ENCODE peak calls at places on chromosomes 6 and 20, in nine cellular contexts. K is AG10803, T is Peyer's patch, E is heart left ventricle, A is fibroblast of the aortic adventitia, M is GM20000, P is choroid plexus epithelial cell, J is AG09309, U is transverse colon. W is an unnamed sample.

GRCh38 chr6:135738646-135739045 is 112.9 kb upstream of the PDE7B start:
- DNase-seq in K (no peak), T (no peak), E (no peak), A (peak; percentile 27), M (no peak), P (peak; percentile 38), J (no peak), U (no peak), W (no peak)

GRCh38 chr20:62234346-62234745 is 4.0 kb upstream of the OSBPL2 start:
- DNase-seq in K (no peak), T (no peak), E (no peak), A (no peak), M (no peak), P (no peak), J (no peak), U (peak; percentile 34), W (no peak)

GRCh38 chr6:27448456-27448855 is 24.4 kb downstream of the ZNF184 start:
- DNase-seq in K (no peak), T (no peak), E (no peak), A (no peak), M (no peak), P (no peak), J (no peak), U (no peak), W (no peak)

GRCh38 chr20:34180460-34181108 is 60.6 kb upstream of the ASIP start:
- DNase-seq in K (peak; percentile 36), T (no peak), E (no peak), A (no peak), M (no peak), P (no peak), J (no peak), U (no peak), W (no peak)

GRCh38 chr6:110518281-110518623 is 41.8 kb upstream of the SLC22A16 start:
- DNase-seq in K (peak; percentile 19), T (no peak), E (no peak), A (peak; percentile 51), M (no peak), P (peak; percentile 61), J (no peak), U (no peak), W (no peak)

GRCh38 chr20:11144114-11144513 is 470.3 kb upstream of the JAG1 start:
- DNase-seq in K (peak; percentile 97), T (no peak), E (no peak), A (peak; percentile 94), M (no peak), P (peak; percentile 82), J (peak; percentile 93), U (no peak), W (no peak)

GRCh38 chr6:51618563-51618962 is 468.9 kb downstream of the PKHD1 start:
- DNase-seq in K (no peak), T (no peak), E (no peak), A (no peak), M (no peak), P (no peak), J (no peak), U (no peak), W (no peak)

GRCh38 chr6:150599199-150600002 is at the start of gene PLEKHG1:
- DNase-seq in K (peak; percentile 40), T (peak; percentile 74), E (peak; percentile 83), A (peak; percentile 36), M (peak; percentile 89), P (peak; percentile 36), J (no peak), U (peak; percentile 89), W (peak; percentile 76)

GRCh38 chr6:42162384-42162783 is 10.8 kb upstream of the GUCA1A start:
- DNase-seq in K (no peak), T (no peak), E (no peak), A (no peak), M (no peak), P (no peak), J (no peak), U (no peak), W (no peak)

GRCh38 chr20:63153254-63154221 is 62.4 kb downstream of the YTHDF1 start:
- DNase-seq in K (no peak), T (no peak), E (no peak), A (no peak), M (no peak), P (no peak), J (no peak), U (no peak), W (no peak)

GRCh38 chr6:13531956-13532355 is 42.4 kb upstream of the SIRT5 start:
- DNase-seq in K (no peak), T (no peak), E (no peak), A (no peak), M (no peak), P (no peak), J (no peak), U (no peak), W (no peak)

GRCh38 chr20:64159711-64160110 is 4.5 kb upstream of the MYT1 start:
- DNase-seq in K (no peak), T (no peak), E (no peak), A (no peak), M (no peak), P (no peak), J (no peak), U (no peak), W (no peak)

GRCh38 chr6:21396313-21396712 is 197.2 kb upstream of the SOX4 start:
- DNase-seq in K (peak; percentile 67), T (no peak), E (no peak), A (peak; percentile 35), M (no peak), P (peak; percentile 84), J (peak; percentile 39), U (no peak), W (no peak)

GRCh38 chr6:155959898-155960297 is 504.3 kb upstream of the NOX3 start:
- DNase-seq in K (no peak), T (no peak), E (no peak), A (no peak), M (no peak), P (no peak), J (no peak), U (peak; percentile 24), W (no peak)

GRCh38 chr6:157036245-157036681 is 259.1 kb downstream of the ARID1B start:
- DNase-seq in K (peak; percentile 80), T (no peak), E (no peak), A (peak; percentile 72), M (no peak), P (peak; percentile 42), J (peak; percentile 24), U (no peak), W (no peak)

GRCh38 chr20:14800743-14801425 is 463.5 kb upstream of the FLRT3 start:
- DNase-seq in K (no peak), T (no peak), E (no peak), A (no peak), M (no peak), P (no peak), J (no peak), U (no peak), W (no peak)

GRCh38 chr6:148459228-148459627 is 116.6 kb downstream of the SASH1 start:
- DNase-seq in K (no peak), T (no peak), E (no peak), A (no peak), M (no peak), P (no peak), J (no peak), U (no peak), W (no peak)

GRCh38 chr20:15600565-15600964 is 972.7 kb downstream of the KIF16B start:
- DNase-seq in K (no peak), T (no peak), E (no peak), A (no peak), M (no peak), P (no peak), J (no peak), U (no peak), W (no peak)

GRCh38 chr6:147282566-147282959 is 78.3 kb downstream of the STXBP5 start:
- DNase-seq in K (no peak), T (no peak), E (no peak), A (no peak), M (no peak), P (peak; percentile 31), J (no peak), U (no peak), W (no peak)

GRCh38 chr20:59055302-59055701 is 12.7 kb upstream of the PRELID3B start:
- DNase-seq in K (no peak), T (no peak), E (no peak), A (peak; percentile 46), M (no peak), P (peak; percentile 55), J (no peak), U (no peak), W (no peak)
- TF ChIP-seq CTCF in K (peak; percentile 39), T (peak; percentile 41), E (peak; percentile 56), A (peak; percentile 54), M (no peak), P (peak; percentile 54), J (peak; percentile 33), U (peak; percentile 17), W (no peak)

DNA sequence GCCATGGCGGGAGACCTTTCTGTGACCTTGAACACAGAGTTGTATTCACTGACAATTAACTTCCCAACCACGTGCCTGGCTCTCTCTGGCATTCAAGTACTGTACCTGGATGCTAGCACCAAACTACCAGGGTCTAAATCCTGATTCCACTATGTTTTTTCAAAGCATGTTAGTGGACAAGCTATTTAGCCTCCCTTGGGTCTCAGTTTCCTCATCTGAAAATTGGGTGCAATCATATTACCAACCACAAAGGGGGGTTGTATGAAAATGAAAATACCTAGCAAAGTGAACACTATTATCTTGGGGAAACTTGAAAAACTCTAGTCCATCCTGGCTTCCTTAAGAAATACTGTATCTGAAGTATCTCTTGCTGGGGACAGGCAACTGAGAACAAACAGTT is 308.7 kb upstream of the SGK1 start:
- DNase-seq in K (no peak), T (no peak), E (no peak), A (no peak), M (no peak), P (no peak), J (no peak), U (no peak), W (no peak)
- TF ChIP-seq CTCF in K (no peak), T (no peak), E (no peak), A (no peak), M (no peak), P (no peak), J (no peak), U (no peak), W (no peak)

DNA sequence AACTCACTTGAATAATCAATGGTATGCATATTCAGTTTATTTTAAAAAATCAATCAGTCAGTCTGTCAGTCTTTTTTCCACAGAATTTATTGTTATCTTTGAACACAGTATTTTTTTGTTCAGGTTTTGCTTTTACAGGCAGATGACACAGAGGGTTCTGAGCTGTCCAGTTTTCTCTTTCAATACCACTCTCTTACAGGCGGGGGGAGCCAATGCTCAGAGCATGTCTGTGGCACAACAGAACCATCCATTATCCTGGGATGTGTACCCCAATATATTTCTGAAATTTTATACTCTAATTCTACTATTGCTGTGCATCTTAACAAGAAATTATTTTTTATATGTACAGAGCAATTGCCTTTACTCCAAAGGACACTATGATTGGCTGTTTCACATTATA is 21.2 kb downstream of the ROS1 start:
- DNase-seq in K (peak; percentile 11), T (no peak), E (no peak), A (no peak), M (no peak), P (peak; percentile 48), J (no peak), U (no peak), W (no peak)
- TF ChIP-seq CTCF in K (peak; percentile 56), T (no peak), E (no peak), A (no peak), M (no peak), P (peak; percentile 68), J (peak; percentile 11), U (no peak), W (no peak)

DNA sequence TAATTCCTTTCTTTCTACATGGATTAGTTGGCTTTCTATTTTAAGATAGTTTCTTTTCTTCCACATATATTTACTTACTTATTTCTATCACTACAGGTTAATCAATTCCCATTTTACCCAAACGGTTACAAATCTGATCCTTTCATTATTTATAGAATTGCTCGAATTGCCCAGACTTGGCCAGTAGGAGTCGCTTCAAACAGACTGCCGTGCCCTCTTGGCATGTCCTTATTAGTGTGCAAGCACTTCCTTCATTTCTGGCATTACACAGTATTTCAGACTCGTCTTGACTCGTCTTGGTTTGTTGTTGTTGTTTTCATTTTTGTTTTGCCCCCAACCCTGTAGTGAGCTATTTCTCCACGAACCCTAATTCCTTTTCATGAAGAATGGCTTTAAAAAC is 74.6 kb downstream of the SAMD3 start:
- DNase-seq in K (no peak), T (no peak), E (no peak), A (no peak), M (no peak), P (no peak), J (no peak), U (no peak), W (no peak)
- TF ChIP-seq CTCF in K (no peak), T (no peak), E (no peak), A (peak; percentile 19), M (peak; percentile 24), P (peak; percentile 41), J (peak; percentile 6), U (no peak), W (no peak)